ENCODE peak calls at places on chromosome 15, in six cellular contexts. B is mammary epithelial cell, F is K562, X is PC-3, C is astrocyte, L is MM.1S. A is an unnamed sample. For H3K79me2, the result is how much of the 10 kb centered on the place peaks cover.

GRCh38 chr15:63462053-63462452 is 42.3 kb upstream of the USP3 start:
- DNase-seq in F (no peak), L (no peak), X (peak), C (peak), B (no peak), A (no peak)

GRCh38 chr15:71596672-71597071 is 213.7 kb upstream of the NR2E3 start:
- DNase-seq in B (no peak), C (peak), L (no peak), X (no peak), F (no peak), A (no peak)

GRCh38 chr15:33195283-33195682 is 769 bp upstream of the FMN1 start:
- DNase-seq in C (no peak), F (no peak), L (no peak), B (no peak), X (no peak), A (peak)

GRCh38 chr15:90620379-90621134 is 90.8 kb downstream of the CRTC3 start:
- DNase-seq in X (no peak), C (no peak), L (no peak), B (no peak), F (peak), A (peak)

GRCh38 chr15:69415381-69415780 is 1.2 kb downstream of the KIF23 start:
- DNase-seq in C (peak), F (no peak), L (no peak), X (no peak), B (no peak), A (peak)

GRCh38 chr15:74535388-74536084 is 5.5 kb upstream of the ARID3B start:
- DNase-seq in B (peak), X (peak), C (no peak), F (no peak), L (no peak), A (no peak)

GRCh38 chr15:90892023-90892422 is 7.7 kb downstream of the FES start:
- DNase-seq in X (no peak), C (no peak), F (no peak), L (no peak), B (no peak), A (no peak)

GRCh38 chr15:29685156-29686078 is 136.9 kb downstream of the TJP1 start:
- DNase-seq in C (peak), F (no peak), L (no peak), B (peak), X (peak), A (no peak)

GRCh38 chr15:74428442-74428787 is 5.3 kb downstream of the SEMA7A start:
- DNase-seq in F (peak), X (no peak), L (no peak), B (no peak), C (no peak), A (no peak)

GRCh38 chr15:57146394-57147140 is 228.1 kb downstream of the TCF12 start:
- DNase-seq in L (peak), B (peak), F (peak), C (peak), X (peak), A (peak)

GRCh38 chr15:59703979-59704796 is 15.1 kb upstream of the BNIP2 start:
- DNase-seq in C (no peak), F (no peak), X (no peak), L (no peak), B (no peak), A (no peak)

GRCh38 chr15:100721758-100722550 is 119.6 kb downstream of the ASB7 start:
- DNase-seq in C (peak), F (no peak), X (peak), B (peak), L (no peak), A (no peak)

GRCh38 chr15:95129589-95129988 is 898.2 kb downstream of the MCTP2 start:
- DNase-seq in L (no peak), B (no peak), F (no peak), X (no peak), C (peak), A (no peak)

GRCh38 chr15:29473621-29474105 is 204.0 kb upstream of the NSMCE3 start:
- DNase-seq in C (no peak), X (no peak), F (no peak), B (no peak), L (no peak), A (no peak)

GRCh38 chr15:100602822-100603393 is 519 bp downstream of the ASB7 start:
- DNase-seq in L (peak), B (peak), F (peak), X (peak), C (peak), A (peak)

GRCh38 chr15:34014556-34014955 is 24.4 kb downstream of the AVEN start:
- DNase-seq in C (peak), L (no peak), X (no peak), B (no peak), F (no peak), A (no peak)

GRCh38 chr15:54273928-54274327 is 295.7 kb downstream of the UNC13C start:
- DNase-seq in B (no peak), X (no peak), L (no peak), C (no peak), F (no peak), A (peak)

GRCh38 chr15:48465410-48465809 is 134.2 kb downstream of the DUT start:
- DNase-seq in B (no peak), X (no peak), F (no peak), C (no peak), L (no peak), A (no peak)

GRCh38 chr15:32715276-32715675 is 2.5 kb upstream of the GREM1 start:
- DNase-seq in L (no peak), C (peak), B (peak), F (no peak), X (peak), A (no peak)

GRCh38 chr15:78033864-78034263 is 43.6 kb downstream of the TBC1D2B start:
- DNase-seq in L (peak), F (no peak), C (no peak), X (no peak), B (no peak), A (no peak)

GRCh38 chr15:62119224-62119925 is 45.7 kb downstream of the C2CD4B start:
- DNase-seq in B (peak), C (peak), F (no peak), X (peak), L (no peak), A (peak)

GRCh38 chr15:94324835-94325767 is 93.7 kb downstream of the MCTP2 start:
- DNase-seq in F (no peak), L (no peak), B (no peak), X (no peak), C (no peak), A (no peak)

GRCh38 chr15:44662478-44663409 is 718 bp downstream of the SPG11 start:
- DNase-seq in B (peak), F (peak), L (peak), X (peak), C (peak), A (peak)

GRCh38 chr15:44668925-44669324 is 5.5 kb upstream of the SPG11 start:
- DNase-seq in L (peak), C (no peak), F (no peak), B (no peak), X (no peak), A (peak)

GRCh38 chr15:44663410-44664272 is at the start of gene SPG11:
- DNase-seq in C (peak), B (peak), F (peak), X (peak), L (peak), A (peak)

GRCh38 chr15:44667039-44667360 is 3.5 kb upstream of the SPG11 start:
- DNase-seq in X (no peak), B (no peak), L (no peak), C (no peak), F (no peak), A (no peak)

GRCh38 chr15:44666208-44667038 is 3.0 kb upstream of the SPG11 start:
- DNase-seq in X (no peak), F (no peak), C (no peak), B (no peak), L (peak), A (peak)
- H3K79me2 ChIP-seq in X (under half), F (under half), C (under half), B (under half), L (under half), A (under half)

GRCh38 chr15:66603301-66604179 is 37.7 kb upstream of the LCTL start:
- DNase-seq in X (peak), L (peak), F (peak), B (peak), C (no peak), A (peak)
- H2AFZ ChIP-seq in X (peak), L (no peak), F (no peak), B (no peak), C (peak), A (no peak)

DNA sequence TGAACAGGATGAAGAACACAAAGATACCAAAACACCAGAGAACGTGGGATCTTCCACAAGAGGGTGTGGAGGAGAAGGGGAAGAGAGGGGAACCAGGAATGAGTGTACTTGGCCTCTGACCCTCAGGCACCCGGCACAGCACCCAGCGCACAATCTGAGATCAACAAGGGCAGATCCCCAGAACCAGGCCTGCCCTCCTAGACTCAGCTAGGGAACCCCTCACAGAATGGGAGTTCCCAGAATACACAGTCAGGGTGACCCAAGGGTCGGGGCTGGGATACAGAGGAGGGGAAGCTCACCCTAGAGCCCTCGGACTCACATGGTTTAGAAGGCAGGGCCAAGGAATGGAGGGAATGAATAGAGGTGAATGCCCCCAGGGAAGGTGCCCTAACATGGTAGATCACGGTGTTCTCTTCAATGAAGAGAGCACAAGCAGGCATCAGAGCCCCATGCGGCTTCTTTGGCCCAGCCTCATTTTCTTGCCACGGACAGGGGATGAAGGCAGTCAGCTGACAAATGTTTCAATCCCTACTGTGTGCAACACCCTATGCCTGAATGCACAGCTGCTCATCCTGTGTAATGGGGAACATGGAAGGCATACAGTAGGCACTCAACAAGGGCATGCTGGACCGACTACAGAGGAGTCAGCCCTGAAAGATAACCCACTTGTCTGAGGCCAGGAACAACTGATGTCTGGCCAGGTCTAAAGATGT is 13.1 kb downstream of the BMF start:
- DNase-seq in B (no peak), X (no peak), L (no peak), C (no peak), F (no peak), A (no peak)
- H3K79me2 ChIP-seq in B (under half), X (under half), L (half or more), C (under half), F (under half), A (under half)

GRCh38 chr15:92683511-92683834 is 27.9 kb upstream of the FAM174B start:
- DNase-seq in B (no peak), X (peak), F (no peak), L (no peak), C (no peak), A (no peak)

GRCh38 chr15:92682772-92683510 is 27.4 kb upstream of the FAM174B start:
- DNase-seq in X (no peak), B (no peak), F (no peak), C (no peak), L (no peak), A (no peak)

GRCh38 chr15:92690370-92690769 is 34.8 kb upstream of the FAM174B start:
- DNase-seq in X (peak), B (no peak), C (no peak), F (no peak), L (no peak), A (no peak)

DNA sequence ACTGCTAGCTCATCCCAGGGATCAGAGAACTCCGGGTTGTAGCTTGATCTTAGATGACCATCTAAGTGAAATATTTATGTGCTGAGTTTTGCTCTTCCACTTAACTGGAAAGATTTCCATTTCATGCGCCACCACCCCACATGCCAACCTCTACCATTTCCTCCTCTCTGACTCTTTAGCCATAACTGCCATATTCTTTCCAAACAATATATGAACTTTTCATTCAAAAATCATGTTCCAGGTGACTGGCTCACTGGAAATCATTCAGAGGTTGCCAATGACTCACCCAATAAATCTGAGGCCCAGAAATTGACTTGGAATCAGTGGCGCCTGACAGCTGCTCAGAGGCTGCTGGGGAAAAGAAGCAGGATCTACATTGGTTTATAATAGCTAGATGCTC is 31.6 kb upstream of the FAM174B start:
- DNase-seq in C (no peak), B (no peak), X (peak), L (no peak), F (no peak), A (no peak)
- H2AFZ ChIP-seq in C (no peak), B (no peak), X (peak), L (no peak), F (no peak), A (no peak)

DNA sequence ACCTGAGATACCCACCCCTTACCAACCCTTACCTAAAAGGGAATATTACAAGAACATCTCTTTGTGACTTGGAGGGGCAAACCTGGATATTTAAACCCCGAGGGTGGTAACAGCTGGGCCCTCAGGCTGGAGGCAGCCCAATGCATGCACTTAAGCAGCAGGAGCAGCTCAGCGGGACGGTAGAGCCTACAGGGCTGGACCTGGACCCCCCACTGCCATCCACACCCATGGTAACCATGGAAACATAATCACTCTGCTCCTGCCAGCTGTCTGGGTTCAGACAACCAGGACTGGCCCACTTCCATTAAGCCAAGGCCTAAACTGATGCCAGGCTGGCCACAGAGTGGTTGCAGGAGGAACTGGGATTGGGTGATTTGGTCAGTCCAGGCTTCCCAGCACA is 52.8 kb downstream of the ETFA start:
- DNase-seq in B (no peak), X (no peak), C (no peak), F (no peak), L (no peak), A (no peak)
- H3K79me2 ChIP-seq in B (under half), X (under half), C (under half), F (under half), L (under half), A (under half)

GRCh38 chr15:79919749-79920511 is 23.1 kb upstream of the MTHFS start:
- DNase-seq in L (no peak), B (no peak), F (no peak), X (no peak), C (no peak), A (peak)

GRCh38 chr15:79923068-79923514 is 26.3 kb upstream of the MTHFS start:
- DNase-seq in L (peak), B (peak), F (peak), X (peak), C (peak), A (peak)

GRCh38 chr15:79923515-79924169 is 26.8 kb upstream of the MTHFS start:
- DNase-seq in C (peak), L (peak), X (peak), B (peak), F (peak), A (peak)

GRCh38 chr15:79922512-79923067 is 25.8 kb upstream of the MTHFS start:
- DNase-seq in F (no peak), B (no peak), X (no peak), C (peak), L (no peak), A (no peak)

GRCh38 chr15:79924379-79924778 is 27.6 kb upstream of the MTHFS start:
- DNase-seq in F (no peak), B (no peak), L (no peak), X (no peak), C (no peak), A (no peak)
- H2AFZ ChIP-seq in F (peak), B (no peak), L (peak), X (peak), C (no peak), A (peak)